ENCODE peak calls at places on chromosome 14, in seven cellular contexts. J is DND-41, S is AG04450, V is cardiac fibroblast, D is thoracic aorta, M is mucosa of descending colon, F is prostate gland. P is an unnamed sample.

GRCh38 chr14:50452979-50453705 is 56.5 kb upstream of the CDKL1 start:
- DNase-seq in D (no peak), J (no peak), V (peak; percentile 88), F (no peak), S (peak; percentile 59), M (no peak), P (peak; percentile 77)

GRCh38 chr14:80477388-80478160 is 266.3 kb upstream of the DIO2 start:
- DNase-seq in D (no peak), F (no peak), M (no peak), S (no peak), J (no peak), V (peak; percentile 39), P (peak; percentile 16)

GRCh38 chr14:87852107-87852506 is 140.9 kb downstream of the GALC start:
- DNase-seq in J (no peak), V (no peak), F (no peak), S (no peak), D (no peak), M (no peak), P (no peak)

GRCh38 chr14:63204407-63205280 is at the start of gene RHOJ:
- DNase-seq in V (peak; percentile 42), S (no peak), M (no peak), J (no peak), D (no peak), F (no peak), P (no peak)

GRCh38 chr14:97267509-97267908 is 470.3 kb downstream of the VRK1 start:
- DNase-seq in D (no peak), M (no peak), J (no peak), V (no peak), S (no peak), F (no peak), P (peak; percentile 24)

GRCh38 chr14:104135904-104136471 is 2.4 kb upstream of the KIF26A start:
- DNase-seq in V (no peak), S (no peak), M (peak; percentile 39), J (no peak), D (no peak), F (no peak), P (no peak)

GRCh38 chr14:86464386-86464785 is 934.4 kb downstream of the FLRT2 start:
- DNase-seq in F (no peak), V (no peak), M (no peak), J (no peak), S (no peak), D (no peak), P (peak; percentile 1)

GRCh38 chr14:61517861-61518802 is 177.2 kb upstream of the HIF1A start:
- DNase-seq in S (no peak), J (no peak), F (peak; percentile 60), V (peak; percentile 55), D (no peak), M (peak; percentile 64), P (no peak)

GRCh38 chr14:64812412-64812811 is 67.3 kb downstream of the SPTB start:
- DNase-seq in F (no peak), J (no peak), S (no peak), M (peak; percentile 81), V (no peak), D (no peak), P (no peak)

GRCh38 chr14:58100735-58101368 is 51.2 kb downstream of the ARMH4 start:
- DNase-seq in D (no peak), V (no peak), S (peak; percentile 42), J (no peak), F (no peak), M (no peak), P (peak; percentile 22)

GRCh38 chr14:91829511-91829910 is 37.8 kb downstream of the TC2N start:
- DNase-seq in V (no peak), M (no peak), J (no peak), D (no peak), F (no peak), S (no peak), P (no peak)

GRCh38 chr14:64137657-64138290 is 156.4 kb downstream of the ESR2 start:
- DNase-seq in S (no peak), V (peak; percentile 26), D (no peak), M (no peak), J (no peak), F (peak; percentile 46), P (peak; percentile 6)

GRCh38 chr14:21894003-21894897 is 220.6 kb upstream of the OR4E1 start:
- DNase-seq in M (peak; percentile 27), S (no peak), F (no peak), V (no peak), D (no peak), J (peak; percentile 57), P (no peak)

GRCh38 chr14:20662968-20663731 is 21.2 kb upstream of the RNASE4 start:
- DNase-seq in V (peak; percentile 62), J (peak; percentile 28), M (peak; percentile 84), F (peak; percentile 48), S (no peak), D (no peak), P (peak; percentile 52)

GRCh38 chr14:44385906-44386305 is 121.2 kb downstream of the FSCB start:
- DNase-seq in F (no peak), J (no peak), V (no peak), M (no peak), D (no peak), S (no peak), P (no peak)

GRCh38 chr14:67566908-67567307 is 33.2 kb downstream of the PIGH start:
- DNase-seq in D (no peak), F (no peak), S (no peak), M (no peak), J (no peak), V (peak; percentile 36), P (peak; percentile 29)

GRCh38 chr14:96253140-96253539 is 2.9 kb upstream of the BDKRB1 start:
- DNase-seq in D (no peak), V (peak; percentile 88), M (no peak), J (no peak), S (peak; percentile 93), F (no peak), P (peak; percentile 93)

GRCh38 chr14:22475381-22475780 is 113.6 kb downstream of the DAD1 start:
- DNase-seq in S (no peak), J (no peak), F (no peak), D (no peak), V (no peak), M (no peak), P (no peak)

GRCh38 chr14:77027538-77028383 is 747 bp downstream of the IRF2BPL start:
- DNase-seq in V (peak; percentile 86), F (peak; percentile 75), M (peak; percentile 85), J (peak; percentile 75), D (no peak), S (no peak), P (peak; percentile 75)

GRCh38 chr14:51862171-51862838 is 1.9 kb downstream of the GNG2 start:
- DNase-seq in M (no peak), V (no peak), F (no peak), D (no peak), S (no peak), J (peak; percentile 38), P (no peak)

GRCh38 chr14:52063107-52063506 is 5.8 kb downstream of the NID2 start:
- DNase-seq in J (no peak), F (no peak), M (no peak), S (no peak), V (peak; percentile 80), D (no peak), P (no peak)

GRCh38 chr14:69571449-69571878 is 3.2 kb downstream of the CCDC177 start:
- DNase-seq in S (no peak), M (no peak), D (no peak), V (no peak), F (no peak), J (no peak), P (no peak)
- H3K4me3 ChIP-seq in S (no peak overlapping the region), M (no peak overlapping the region), D (peak overlapping the region; percentile 64), V (no peak overlapping the region), F (peak overlapping the region; percentile 20), J (no peak overlapping the region), P (no peak overlapping the region)

GRCh38 chr14:46661728-46662127 is 10.1 kb upstream of the RPL10L start:
- DNase-seq in D (no peak), S (no peak), M (no peak), J (no peak), V (no peak), F (no peak), P (no peak)
- TF ChIP-seq CTCF in D (no peak), S (no peak), M (no peak), J (no peak), V (no peak), F (no peak), P (no peak)

GRCh38 chr14:32469388-32470160 is 140.5 kb downstream of the AKAP6 start:
- DNase-seq in D (no peak), M (no peak), V (peak; percentile 75), S (no peak), F (no peak), J (no peak), P (peak; percentile 73)

GRCh38 chr14:32472512-32473472 is 143.7 kb downstream of the AKAP6 start:
- DNase-seq in D (no peak), F (no peak), J (no peak), S (peak; percentile 52), M (no peak), V (peak; percentile 77), P (peak; percentile 86)

GRCh38 chr14:32470161-32470705 is 141.1 kb downstream of the AKAP6 start:
- DNase-seq in V (no peak), J (no peak), M (no peak), F (no peak), D (no peak), S (no peak), P (no peak)

GRCh38 chr14:32472081-32472480 is 143.0 kb downstream of the AKAP6 start:
- DNase-seq in J (no peak), M (no peak), F (no peak), V (no peak), S (no peak), D (no peak), P (no peak)

GRCh38 chr14:32471183-32471582 is 142.1 kb downstream of the AKAP6 start:
- DNase-seq in V (no peak), F (no peak), D (no peak), J (no peak), S (no peak), M (no peak), P (no peak)
- H3K4me3 ChIP-seq in V (no peak overlapping the region), F (no peak overlapping the region), D (no peak overlapping the region), J (no peak overlapping the region), S (no peak overlapping the region), M (no peak overlapping the region), P (no peak overlapping the region)

GRCh38 chr14:32230181-32230580 is 27.1 kb upstream of the RNU6-8 start:
- DNase-seq in F (no peak), M (no peak), V (peak; percentile 3), J (no peak), S (no peak), D (no peak), P (peak; percentile 58)
- TF ChIP-seq CTCF in F (no peak), M (no peak), V (peak; percentile 3), J (no peak), S (no peak), D (no peak), P (no peak)

GRCh38 chr14:100065942-100066574 is 836 bp downstream of the EVL start:
- DNase-seq in V (peak; percentile 24), M (peak; percentile 59), F (no peak), D (no peak), S (no peak), J (peak; percentile 89), P (no peak)
- H3K4me3 ChIP-seq in V (no peak overlapping the region), M (no peak overlapping the region), F (no peak overlapping the region), D (peak overlapping the region; percentile 29), S (no peak overlapping the region), J (peak overlapping the region; percentile 58), P (no peak overlapping the region)

P was measured in AG10803.